ENCODE peak calls at places on chromosomes 2 and 18, in nine cellular contexts. F is activated naive CD4-positive, alpha-beta T cell; T is heart right ventricle; V is T-helper 9 cell; W is amniotic epithelial cell; D is activated T-cell treated with anti-CD3 and anti-CD28 coated beads for 4 hours; J is endodermal cell; B is pancreas; L is SW480. C is an unnamed sample.

GRCh38 chr2:170235860-170236638 is 58.1 kb downstream of the MYO3B start:
- DNase-seq in F (no peak), D (no peak), L (peak; percentile 51), W (peak; percentile 42), B (no peak), V (no peak), T (peak; percentile 24), J (peak; percentile 75), C (peak; percentile 73)

GRCh38 chr18:7608798-7609197 is 41.7 kb downstream of the PTPRM start:
- DNase-seq in W (no peak), T (peak; percentile 56), J (no peak), F (no peak), D (no peak), V (no peak), L (no peak), B (no peak), C (no peak)

GRCh38 chr2:70044290-70045040 is 42.8 kb upstream of the PCBP1 start:
- DNase-seq in T (no peak), J (no peak), D (no peak), L (peak; percentile 57), V (no peak), F (no peak), W (no peak), B (no peak), C (no peak)

GRCh38 chr2:44268259-44268649 is 7.0 kb upstream of the SLC3A1 start:
- DNase-seq in F (no peak), W (peak; percentile 42), T (no peak), L (no peak), V (no peak), D (no peak), J (no peak), B (no peak), C (peak; percentile 56)

GRCh38 chr18:62720048-62720447 is 4.7 kb downstream of the PHLPP1 start:
- DNase-seq in L (no peak), F (no peak), J (no peak), D (no peak), B (no peak), T (no peak), V (no peak), W (peak; percentile 16), C (no peak)

GRCh38 chr18:23225518-23225917 is 90.2 kb downstream of the CABLES1 start:
- DNase-seq in V (no peak), T (no peak), L (no peak), W (peak; percentile 98), D (no peak), B (no peak), F (no peak), J (no peak), C (peak; percentile 77)

GRCh38 chr2:84958135-84959044 is 12.6 kb upstream of the KCMF1 start:
- DNase-seq in F (no peak), V (no peak), T (no peak), W (peak; percentile 84), L (peak; percentile 98), J (peak; percentile 97), B (peak; percentile 82), D (no peak), C (peak; percentile 87)

GRCh38 chr2:70977605-70978205 is 725 bp upstream of the ANKRD53 start:
- DNase-seq in W (peak; percentile 85), D (no peak), T (no peak), J (no peak), F (no peak), B (no peak), L (no peak), V (no peak), C (peak; percentile 37)

GRCh38 chr2:52810460-52810859 is 957.1 kb upstream of the CHAC2 start:
- DNase-seq in B (no peak), L (peak; percentile 62), V (no peak), F (no peak), T (no peak), J (peak; percentile 52), W (peak; percentile 28), D (no peak), C (peak; percentile 40)

GRCh38 chr2:219425238-219426067 is 7.3 kb downstream of the DES start:
- DNase-seq in T (no peak), D (no peak), V (no peak), B (no peak), J (no peak), L (no peak), F (no peak), W (no peak), C (no peak)

GRCh38 chr2:203579730-203580129 is 44.6 kb upstream of the RAPH1 start:
- DNase-seq in F (no peak), T (no peak), D (no peak), W (no peak), L (no peak), B (no peak), V (no peak), J (peak; percentile 53), C (peak; percentile 41)

GRCh38 chr2:32357545-32358482 is 991 bp downstream of the BIRC6 start:
- DNase-seq in F (no peak), W (peak; percentile 55), T (peak; percentile 34), D (peak; percentile 11), L (peak; percentile 38), V (peak; percentile 14), B (peak; percentile 87), J (peak; percentile 84), C (peak; percentile 74)

C was measured in left kidney.